ENCODE peak calls at places on chromosome 12, in ten cellular contexts. I, U, K, E, G, A, B, R, D and V are unnamed samples.

GRCh38 chr12:9707864-9708808 is 24.8 kb downstream of the CLECL1 start:
- DNase-seq in I (no peak), U (no peak), B (peak; percentile 30), R (no peak), G (peak; percentile 16), D (peak; percentile 73), A (peak; percentile 28), K (peak; percentile 39), E (no peak), V (peak; percentile 54)

GRCh38 chr12:116717466-116718457 is 20.1 kb downstream of the SPRING1 start:
- DNase-seq in G (no peak), D (peak; percentile 45), E (no peak), I (peak; percentile 47), B (peak; percentile 72), R (no peak), K (peak; percentile 43), U (no peak), A (no peak), V (no peak)

GRCh38 chr12:26318661-26319068 is 123.3 kb downstream of the SSPN start:
- DNase-seq in U (no peak), R (peak; percentile 77), E (no peak), B (peak; percentile 44), A (peak; percentile 81), G (no peak), K (peak; percentile 65), D (peak; percentile 47), I (no peak), V (peak; percentile 91)

GRCh38 chr12:104751594-104751993 is 206.5 kb downstream of the SLC41A2 start:
- DNase-seq in I (no peak), B (no peak), E (no peak), R (no peak), A (no peak), U (no peak), G (no peak), D (no peak), K (no peak), V (no peak)

GRCh38 chr12:116582610-116583009 is 23.4 kb downstream of the MAP1LC3B2 start:
- DNase-seq in R (no peak), E (no peak), I (no peak), B (no peak), A (no peak), G (no peak), K (no peak), D (no peak), U (no peak), V (no peak)

GRCh38 chr12:69052613-69053408 is 119.8 kb upstream of the CPM start:
- DNase-seq in D (no peak), R (peak; percentile 44), K (peak; percentile 59), E (no peak), I (no peak), G (no peak), B (no peak), U (no peak), A (peak; percentile 79), V (peak; percentile 91)

GRCh38 chr12:91529829-91530228 is 347.2 kb upstream of the DCN start:
- DNase-seq in R (no peak), I (no peak), G (no peak), K (no peak), A (peak; percentile 63), U (no peak), D (no peak), B (no peak), E (no peak), V (peak; percentile 49)

GRCh38 chr12:96402061-96402460 is 1.8 kb upstream of the CDK17 start:
- DNase-seq in B (peak; percentile 47), I (no peak), R (no peak), E (no peak), D (no peak), G (no peak), U (no peak), A (no peak), K (no peak), V (no peak)

GRCh38 chr12:92400006-92400405 is 254.4 kb upstream of the BTG1 start:
- DNase-seq in R (no peak), G (no peak), A (no peak), U (no peak), B (no peak), E (no peak), K (no peak), D (no peak), I (no peak), V (no peak)

GRCh38 chr12:130474599-130474998 is 136.9 kb downstream of the PIWIL1 start:
- DNase-seq in B (no peak), E (no peak), A (no peak), D (no peak), R (no peak), G (no peak), U (no peak), K (no peak), I (peak; percentile 29), V (no peak)

GRCh38 chr12:31407562-31407961 is 81.6 kb upstream of the SINHCAF start:
- DNase-seq in B (no peak), K (no peak), E (no peak), A (no peak), I (no peak), D (no peak), U (no peak), R (no peak), G (no peak), V (no peak)

GRCh38 chr12:126083931-126084330 is 1018.7 kb downstream of the AACS start:
- DNase-seq in I (no peak), A (no peak), U (no peak), R (no peak), D (no peak), B (no peak), G (no peak), E (no peak), K (no peak), V (no peak)

GRCh38 chr12:62928632-62929031 is 6.3 kb downstream of the PPM1H start:
- DNase-seq in K (no peak), R (no peak), G (no peak), E (no peak), A (no peak), U (no peak), I (no peak), D (no peak), B (no peak), V (no peak)

GRCh38 chr12:85550924-85551323 is 270.9 kb downstream of the ALX1 start:
- DNase-seq in B (no peak), U (no peak), I (no peak), E (no peak), G (no peak), K (no peak), R (no peak), D (no peak), A (no peak), V (no peak)

GRCh38 chr12:57175428-57176138 is 28.2 kb upstream of the LRP1-AS start:
- DNase-seq in B (peak; percentile 74), U (peak; percentile 73), A (peak; percentile 68), I (peak; percentile 86), K (peak; percentile 75), R (peak; percentile 94), E (no peak), G (peak; percentile 88), D (peak; percentile 87), V (peak; percentile 60)

GRCh38 chr12:50283924-50284236 is 560 bp upstream of the LIMA1 start:
- DNase-seq in I (no peak), R (no peak), A (no peak), G (no peak), K (no peak), B (no peak), E (no peak), D (no peak), U (no peak), V (peak; percentile 33)

GRCh38 chr12:106724934-106725333 is 49.5 kb upstream of the RIC8B start:
- DNase-seq in G (no peak), U (no peak), A (no peak), B (no peak), D (no peak), I (no peak), K (no peak), E (no peak), R (no peak), V (no peak)

GRCh38 chr12:57614178-57614947 is 3.1 kb downstream of the ARHGEF25 start:
- DNase-seq in K (no peak), E (no peak), R (no peak), B (no peak), A (peak; percentile 39), D (no peak), I (peak; percentile 53), U (no peak), G (no peak), V (peak; percentile 44)

GRCh38 chr12:48961331-48961730 is 4.0 kb upstream of the ARF3 start:
- DNase-seq in A (no peak), D (no peak), K (no peak), U (no peak), G (no peak), E (no peak), B (no peak), R (no peak), I (no peak), V (peak; percentile 55)

GRCh38 chr12:712172-712863 is 40.1 kb upstream of the WNK1 start:
- DNase-seq in G (no peak), B (peak; percentile 46), U (no peak), K (no peak), I (peak; percentile 72), A (no peak), D (peak; percentile 38), E (no peak), R (no peak), V (no peak)

GRCh38 chr12:45634273-45634917 is 95.1 kb upstream of the ARID2 start:
- DNase-seq in E (no peak), I (no peak), A (no peak), D (no peak), K (no peak), U (no peak), R (no peak), G (no peak), B (no peak), V (no peak)

GRCh38 chr12:95963104-95963503 is 20.0 kb downstream of the AMDHD1 start:
- DNase-seq in U (no peak), E (no peak), G (no peak), B (no peak), I (no peak), A (no peak), D (no peak), R (no peak), K (no peak), V (no peak)

GRCh38 chr12:537772-538171 is 78.0 kb downstream of the B4GALNT3 start:
- DNase-seq in A (no peak), U (peak; percentile 91), G (peak; percentile 18), B (no peak), R (no peak), K (no peak), E (no peak), I (no peak), D (no peak), V (no peak)

GRCh38 chr12:89280833-89281533 is 71.3 kb downstream of the DUSP6 start:
- DNase-seq in A (no peak), U (no peak), K (no peak), G (no peak), R (no peak), I (no peak), E (no peak), B (no peak), D (no peak), V (peak; percentile 4)

GRCh38 chr12:19507823-19508222 is 68.5 kb downstream of the AEBP2 start:
- DNase-seq in E (no peak), K (peak; percentile 9), R (no peak), I (no peak), B (no peak), D (no peak), U (no peak), A (no peak), G (no peak), V (peak; percentile 15)

GRCh38 chr12:87870493-87870892 is 158.7 kb downstream of the C12orf50 start:
- DNase-seq in I (no peak), K (no peak), G (no peak), D (no peak), U (no peak), B (no peak), E (no peak), R (no peak), A (no peak), V (no peak)

GRCh38 chr12:2537868-2538541 is 256.8 kb upstream of the FKBP4 start:
- DNase-seq in E (no peak), D (no peak), I (no peak), B (no peak), U (no peak), G (no peak), A (no peak), R (no peak), K (no peak), V (no peak)